ENCODE peak calls at places on chromosomes 5 and 9, in four cellular contexts. P is stimulated activated CD4-positive, alpha-beta T cell treated with anti-CD3 and anti-CD28 coated beads, Interleukin-12 subunit alpha, Interleukin-12 subunit beta, amount 100 ng/mL, for 4 hours; V is HCEC 1CT; O is HEK293T. Q is an unnamed sample.

GRCh38 chr5:173885481-173886010 is 2.6 kb upstream of the CPEB4 start:
- DNase-seq in O (no peak), P (no peak), V (no peak), Q (no peak)

GRCh38 chr9:31608413-31608812 is 776.0 kb upstream of the ACO1 start:
- DNase-seq in P (no peak), O (no peak), V (no peak), Q (no peak)

GRCh38 chr9:89598926-89599325 is 5.9 kb upstream of the GADD45G start:
- DNase-seq in O (no peak), V (no peak), P (no peak), Q (no peak)

GRCh38 chr5:54302267-54302687 is 8.1 kb downstream of the ARL15 start:
- DNase-seq in P (no peak), O (no peak), V (peak; percentile 61), Q (no peak)

GRCh38 chr9:92177591-92177990 is 62.4 kb upstream of the SPTLC1 start:
- DNase-seq in P (no peak), O (no peak), V (no peak), Q (no peak)

GRCh38 chr5:38237681-38238080 is 20.7 kb upstream of the EGFLAM start:
- DNase-seq in P (no peak), O (no peak), V (no peak), Q (no peak)

GRCh38 chr5:130279386-130279785 is 375.1 kb downstream of the CHSY3 start:
- DNase-seq in O (no peak), P (no peak), V (peak; percentile 13), Q (no peak)

GRCh38 chr9:92965759-92966517 is 18.6 kb downstream of the FGD3 start:
- DNase-seq in O (no peak), V (no peak), P (no peak), Q (no peak)

GRCh38 chr9:17600962-17601593 is 22.2 kb downstream of the SH3GL2 start:
- DNase-seq in V (peak; percentile 75), P (no peak), O (no peak), Q (no peak)